ENCODE peak calls at places on chromosomes 3 and 15, in eight cellular contexts. H is NCI-H1092, O is brain microvascular endothelial cell, E is H9, S is GM10248, I is astrocyte of the spinal cord, Z is HEK293T, N is nephron progenitor cell. M is an unnamed sample.

GRCh38 chr3:10008588-10009344 is 17.5 kb upstream of the FANCD2 start:
- DNase-seq in H (peak), O (peak), E (peak), S (peak), I (peak), Z (peak), N (peak), M (peak)

GRCh38 chr3:100865442-100865841 is 127.8 kb downstream of the ABI3BP start:
- DNase-seq in H (no peak), O (no peak), E (no peak), S (no peak), I (peak), Z (no peak), N (no peak), M (no peak)

GRCh38 chr3:62415312-62415791 is 42.0 kb upstream of the FEZF2 start:
- DNase-seq in H (no peak), O (no peak), E (peak), S (no peak), I (no peak), Z (peak), N (peak), M (peak)

GRCh38 chr15:79365765-79366164 is 54.9 kb downstream of the TMED3 start:
- DNase-seq in H (no peak), O (no peak), E (no peak), S (no peak), I (no peak), Z (no peak), N (no peak), M (no peak)

GRCh38 chr3:121295453-121295852 is 250.3 kb downstream of the POLQ start:
- DNase-seq in H (no peak), O (no peak), E (no peak), S (no peak), I (no peak), Z (no peak), N (no peak), M (no peak)

GRCh38 chr3:156633335-156633734 is 41.1 kb upstream of the TIPARP start:
- DNase-seq in H (no peak), O (peak), E (no peak), S (no peak), I (peak), Z (no peak), N (no peak), M (no peak)

GRCh38 chr3:193040836-193041672 is 123.4 kb upstream of the MB21D2 start:
- DNase-seq in H (peak), O (peak), E (no peak), S (peak), I (peak), Z (no peak), N (no peak), M (peak)

GRCh38 chr3:38581774-38582173 is 67.7 kb downstream of the SCN5A start:
- DNase-seq in H (no peak), O (no peak), E (peak), S (no peak), I (no peak), Z (no peak), N (no peak), M (no peak)

GRCh38 chr3:102178817-102179216 is 256.0 kb upstream of the ZPLD1 start:
- DNase-seq in H (no peak), O (no peak), E (no peak), S (no peak), I (no peak), Z (no peak), N (no peak), M (no peak)

GRCh38 chr3:93988283-93988682 is 8.3 kb downstream of the ARL13B start:
- DNase-seq in H (no peak), O (no peak), E (no peak), S (no peak), I (peak), Z (no peak), N (no peak), M (no peak)

GRCh38 chr3:196563721-196564225 is 4.6 kb downstream of the WDR53 start:
- DNase-seq in H (no peak), O (peak), E (no peak), S (no peak), I (peak), Z (no peak), N (no peak), M (no peak)

GRCh38 chr3:128577711-128578110 is 72.9 kb downstream of the RPN1 start:
- DNase-seq in H (no peak), O (no peak), E (no peak), S (no peak), I (no peak), Z (no peak), N (no peak), M (peak)

GRCh38 chr15:101050647-101051290 is 131.6 kb downstream of the LRRK1 start:
- DNase-seq in H (no peak), O (no peak), E (peak), S (no peak), I (no peak), Z (no peak), N (no peak), M (peak)

GRCh38 chr3:100570811-100571210 is 38.6 kb upstream of the ADGRG7 start:
- DNase-seq in H (no peak), O (no peak), E (no peak), S (no peak), I (no peak), Z (no peak), N (no peak), M (no peak)

GRCh38 chr15:94004697-94005096 is 226.7 kb upstream of the MCTP2 start:
- DNase-seq in H (no peak), O (no peak), E (no peak), S (no peak), I (no peak), Z (no peak), N (no peak), M (no peak)

GRCh38 chr3:62818347-62818746 is 56.9 kb downstream of the CADPS start:
- DNase-seq in H (no peak), O (no peak), E (no peak), S (no peak), I (no peak), Z (no peak), N (no peak), M (no peak)

GRCh38 chr3:179486806-179487205 is 35.5 kb upstream of the GNB4 start:
- DNase-seq in H (no peak), O (no peak), E (no peak), S (no peak), I (no peak), Z (no peak), N (no peak), M (no peak)

GRCh38 chr15:70856884-70857546 is 3.1 kb upstream of the LARP6 start:
- DNase-seq in H (no peak), O (peak), E (no peak), S (no peak), I (peak), Z (no peak), N (no peak), M (no peak)

GRCh38 chr3:43024183-43024865 is 45.2 kb downstream of the GASK1A start:
- DNase-seq in H (no peak), O (no peak), E (no peak), S (no peak), I (no peak), Z (no peak), N (no peak), M (no peak)